ENCODE peak calls at places on chromosomes 6 and 20, in nine cellular contexts. One of them, this sample, is unnamed.
A peak's percentile ranks its signal among the peaks of the same experiment; 100 is the strongest.

GRCh38 chr20:14406495-14406894 is 69.1 kb upstream of the FLRT3 start:
- DNase-seq in activated CD4-positive, alpha-beta memory T cell treated with anti-CD3 and anti-CD28 coated beads for 36 hours: no peak
- DNase-seq in PC-3: peak; percentile 94
- DNase-seq in endothelial cell: no peak
- DNase-seq in T-helper 1 cell: no peak
- DNase-seq in kidney tubule cell: peak; percentile 93
- DNase-seq in NCI-H446 treated with DMSO at 0.1 percent for 48 hours: no peak
- DNase-seq in erythroblast: no peak
- DNase-seq in central memory CD4-positive, alpha-beta T cell: no peak
- DNase-seq in this sample: no peak

GRCh38 chr6:36028088-36028886 is 679 bp downstream of the MAPK14 start:
- DNase-seq in activated CD4-positive, alpha-beta memory T cell treated with anti-CD3 and anti-CD28 coated beads for 36 hours: peak; percentile 58
- DNase-seq in PC-3: peak; percentile 26
- DNase-seq in endothelial cell: peak; percentile 32
- DNase-seq in T-helper 1 cell: peak; percentile 52
- DNase-seq in kidney tubule cell: peak; percentile 54
- DNase-seq in NCI-H446 treated with DMSO at 0.1 percent for 48 hours: no peak
- DNase-seq in erythroblast: peak; percentile 78
- DNase-seq in central memory CD4-positive, alpha-beta T cell: no peak
- DNase-seq in this sample: peak; percentile 27

GRCh38 chr6:43708857-43709653 is 21.5 kb upstream of the MRPS18A start:
- DNase-seq in activated CD4-positive, alpha-beta memory T cell treated with anti-CD3 and anti-CD28 coated beads for 36 hours: peak; percentile 46
- DNase-seq in PC-3: no peak
- DNase-seq in endothelial cell: no peak
- DNase-seq in T-helper 1 cell: peak; percentile 20
- DNase-seq in kidney tubule cell: no peak
- DNase-seq in NCI-H446 treated with DMSO at 0.1 percent for 48 hours: no peak
- DNase-seq in erythroblast: no peak
- DNase-seq in central memory CD4-positive, alpha-beta T cell: no peak
- DNase-seq in this sample: peak; percentile 95

GRCh38 chr6:90739339-90739738 is 152.5 kb upstream of the MAP3K7 start:
- DNase-seq in activated CD4-positive, alpha-beta memory T cell treated with anti-CD3 and anti-CD28 coated beads for 36 hours: no peak
- DNase-seq in PC-3: no peak
- DNase-seq in endothelial cell: no peak
- DNase-seq in T-helper 1 cell: no peak
- DNase-seq in kidney tubule cell: no peak
- DNase-seq in NCI-H446 treated with DMSO at 0.1 percent for 48 hours: no peak
- DNase-seq in erythroblast: no peak
- DNase-seq in central memory CD4-positive, alpha-beta T cell: no peak
- DNase-seq in this sample: no peak

GRCh38 chr6:76230711-76231110 is 158.2 kb upstream of the IMPG1 start:
- DNase-seq in activated CD4-positive, alpha-beta memory T cell treated with anti-CD3 and anti-CD28 coated beads for 36 hours: no peak
- DNase-seq in PC-3: no peak
- DNase-seq in endothelial cell: no peak
- DNase-seq in T-helper 1 cell: no peak
- DNase-seq in kidney tubule cell: peak; percentile 12
- DNase-seq in NCI-H446 treated with DMSO at 0.1 percent for 48 hours: no peak
- DNase-seq in erythroblast: no peak
- DNase-seq in central memory CD4-positive, alpha-beta T cell: no peak
- DNase-seq in this sample: no peak

GRCh38 chr6:85580878-85581267 is 12.8 kb downstream of the SNX14 start:
- DNase-seq in activated CD4-positive, alpha-beta memory T cell treated with anti-CD3 and anti-CD28 coated beads for 36 hours: peak; percentile 24
- DNase-seq in PC-3: peak; percentile 66
- DNase-seq in endothelial cell: no peak
- DNase-seq in T-helper 1 cell: no peak
- DNase-seq in kidney tubule cell: peak; percentile 72
- DNase-seq in NCI-H446 treated with DMSO at 0.1 percent for 48 hours: no peak
- DNase-seq in erythroblast: peak; percentile 18
- DNase-seq in central memory CD4-positive, alpha-beta T cell: no peak
- DNase-seq in this sample: peak; percentile 68

GRCh38 chr6:35021014-35021413 is 120.1 kb downstream of the TCP11 start:
- DNase-seq in activated CD4-positive, alpha-beta memory T cell treated with anti-CD3 and anti-CD28 coated beads for 36 hours: no peak
- DNase-seq in PC-3: no peak
- DNase-seq in endothelial cell: no peak
- DNase-seq in T-helper 1 cell: no peak
- DNase-seq in kidney tubule cell: no peak
- DNase-seq in NCI-H446 treated with DMSO at 0.1 percent for 48 hours: no peak
- DNase-seq in erythroblast: no peak
- DNase-seq in central memory CD4-positive, alpha-beta T cell: no peak
- DNase-seq in this sample: no peak

GRCh38 chr6:125549202-125549884 is 200.1 kb upstream of the HEY2 start:
- DNase-seq in activated CD4-positive, alpha-beta memory T cell treated with anti-CD3 and anti-CD28 coated beads for 36 hours: no peak
- DNase-seq in PC-3: peak; percentile 32
- DNase-seq in endothelial cell: no peak
- DNase-seq in T-helper 1 cell: no peak
- DNase-seq in kidney tubule cell: no peak
- DNase-seq in NCI-H446 treated with DMSO at 0.1 percent for 48 hours: no peak
- DNase-seq in erythroblast: no peak
- DNase-seq in central memory CD4-positive, alpha-beta T cell: no peak
- DNase-seq in this sample: no peak

GRCh38 chr6:79668381-79668780 is 37.3 kb downstream of the SH3BGRL2 start:
- DNase-seq in activated CD4-positive, alpha-beta memory T cell treated with anti-CD3 and anti-CD28 coated beads for 36 hours: no peak
- DNase-seq in PC-3: no peak
- DNase-seq in endothelial cell: no peak
- DNase-seq in T-helper 1 cell: no peak
- DNase-seq in kidney tubule cell: no peak
- DNase-seq in NCI-H446 treated with DMSO at 0.1 percent for 48 hours: no peak
- DNase-seq in erythroblast: no peak
- DNase-seq in central memory CD4-positive, alpha-beta T cell: no peak
- DNase-seq in this sample: no peak

GRCh38 chr6:94668896-94669295 is 908.4 kb upstream of the MANEA start:
- DNase-seq in activated CD4-positive, alpha-beta memory T cell treated with anti-CD3 and anti-CD28 coated beads for 36 hours: no peak
- DNase-seq in PC-3: no peak
- DNase-seq in endothelial cell: no peak
- DNase-seq in T-helper 1 cell: no peak
- DNase-seq in kidney tubule cell: no peak
- DNase-seq in NCI-H446 treated with DMSO at 0.1 percent for 48 hours: no peak
- DNase-seq in erythroblast: no peak
- DNase-seq in central memory CD4-positive, alpha-beta T cell: no peak
- DNase-seq in this sample: no peak

GRCh38 chr20:47038581-47039560 is 144.2 kb downstream of the EYA2 start:
- DNase-seq in activated CD4-positive, alpha-beta memory T cell treated with anti-CD3 and anti-CD28 coated beads for 36 hours: no peak
- DNase-seq in PC-3: no peak
- DNase-seq in endothelial cell: no peak
- DNase-seq in T-helper 1 cell: no peak
- DNase-seq in kidney tubule cell: no peak
- DNase-seq in NCI-H446 treated with DMSO at 0.1 percent for 48 hours: no peak
- DNase-seq in erythroblast: no peak
- DNase-seq in central memory CD4-positive, alpha-beta T cell: no peak
- DNase-seq in this sample: peak; percentile 16

GRCh38 chr20:20085071-20085470 is 32.7 kb downstream of the CFAP61 start:
- DNase-seq in activated CD4-positive, alpha-beta memory T cell treated with anti-CD3 and anti-CD28 coated beads for 36 hours: no peak
- DNase-seq in PC-3: no peak
- DNase-seq in endothelial cell: no peak
- DNase-seq in T-helper 1 cell: no peak
- DNase-seq in kidney tubule cell: no peak
- DNase-seq in NCI-H446 treated with DMSO at 0.1 percent for 48 hours: peak; percentile 86
- DNase-seq in erythroblast: no peak
- DNase-seq in central memory CD4-positive, alpha-beta T cell: no peak
- DNase-seq in this sample: no peak

GRCh38 chr6:158762787-158763439 is 56.3 kb downstream of the EZR start:
- DNase-seq in activated CD4-positive, alpha-beta memory T cell treated with anti-CD3 and anti-CD28 coated beads for 36 hours: no peak
- DNase-seq in PC-3: no peak
- DNase-seq in endothelial cell: no peak
- DNase-seq in T-helper 1 cell: no peak
- DNase-seq in kidney tubule cell: peak; percentile 9
- DNase-seq in NCI-H446 treated with DMSO at 0.1 percent for 48 hours: no peak
- DNase-seq in erythroblast: peak; percentile 85
- DNase-seq in central memory CD4-positive, alpha-beta T cell: no peak
- DNase-seq in this sample: peak; percentile 27

GRCh38 chr6:44142835-44143234 is 15.5 kb downstream of the TMEM63B start:
- DNase-seq in activated CD4-positive, alpha-beta memory T cell treated with anti-CD3 and anti-CD28 coated beads for 36 hours: no peak
- DNase-seq in PC-3: no peak
- DNase-seq in endothelial cell: no peak
- DNase-seq in T-helper 1 cell: no peak
- DNase-seq in kidney tubule cell: no peak
- DNase-seq in NCI-H446 treated with DMSO at 0.1 percent for 48 hours: no peak
- DNase-seq in erythroblast: no peak
- DNase-seq in central memory CD4-positive, alpha-beta T cell: no peak
- DNase-seq in this sample: no peak

GRCh38 chr20:35015863-35016193 is 60.2 kb downstream of the MYH7B start:
- DNase-seq in activated CD4-positive, alpha-beta memory T cell treated with anti-CD3 and anti-CD28 coated beads for 36 hours: no peak
- DNase-seq in PC-3: no peak
- DNase-seq in endothelial cell: no peak
- DNase-seq in T-helper 1 cell: no peak
- DNase-seq in kidney tubule cell: no peak
- DNase-seq in NCI-H446 treated with DMSO at 0.1 percent for 48 hours: no peak
- DNase-seq in erythroblast: no peak
- DNase-seq in central memory CD4-positive, alpha-beta T cell: no peak
- DNase-seq in this sample: no peak

GRCh38 chr6:105941616-105942412 is 144.3 kb upstream of the PRDM1 start:
- DNase-seq in activated CD4-positive, alpha-beta memory T cell treated with anti-CD3 and anti-CD28 coated beads for 36 hours: no peak
- DNase-seq in PC-3: no peak
- DNase-seq in endothelial cell: no peak
- DNase-seq in T-helper 1 cell: no peak
- DNase-seq in kidney tubule cell: no peak
- DNase-seq in NCI-H446 treated with DMSO at 0.1 percent for 48 hours: no peak
- DNase-seq in erythroblast: no peak
- DNase-seq in central memory CD4-positive, alpha-beta T cell: no peak
- DNase-seq in this sample: no peak

GRCh38 chr6:121726596-121726995 is 291.1 kb downstream of the GJA1 start:
- DNase-seq in activated CD4-positive, alpha-beta memory T cell treated with anti-CD3 and anti-CD28 coated beads for 36 hours: no peak
- DNase-seq in PC-3: no peak
- DNase-seq in endothelial cell: no peak
- DNase-seq in T-helper 1 cell: no peak
- DNase-seq in kidney tubule cell: no peak
- DNase-seq in NCI-H446 treated with DMSO at 0.1 percent for 48 hours: no peak
- DNase-seq in erythroblast: no peak
- DNase-seq in central memory CD4-positive, alpha-beta T cell: no peak
- DNase-seq in this sample: no peak

GRCh38 chr20:56710577-56711465 is 81.7 kb downstream of the TFAP2C start:
- DNase-seq in activated CD4-positive, alpha-beta memory T cell treated with anti-CD3 and anti-CD28 coated beads for 36 hours: no peak
- DNase-seq in PC-3: peak; percentile 97
- DNase-seq in endothelial cell: no peak
- DNase-seq in T-helper 1 cell: no peak
- DNase-seq in kidney tubule cell: peak; percentile 29
- DNase-seq in NCI-H446 treated with DMSO at 0.1 percent for 48 hours: no peak
- DNase-seq in erythroblast: no peak
- DNase-seq in central memory CD4-positive, alpha-beta T cell: no peak
- DNase-seq in this sample: no peak

GRCh38 chr6:150902142-150902800 is 36.8 kb downstream of the MTHFD1L start:
- DNase-seq in activated CD4-positive, alpha-beta memory T cell treated with anti-CD3 and anti-CD28 coated beads for 36 hours: no peak
- DNase-seq in PC-3: no peak
- DNase-seq in endothelial cell: no peak
- DNase-seq in T-helper 1 cell: no peak
- DNase-seq in kidney tubule cell: no peak
- DNase-seq in NCI-H446 treated with DMSO at 0.1 percent for 48 hours: no peak
- DNase-seq in erythroblast: no peak
- DNase-seq in central memory CD4-positive, alpha-beta T cell: no peak
- DNase-seq in this sample: peak; percentile 17

GRCh38 chr20:31747640-31748039 is 8.6 kb downstream of the TPX2 start:
- DNase-seq in activated CD4-positive, alpha-beta memory T cell treated with anti-CD3 and anti-CD28 coated beads for 36 hours: no peak
- DNase-seq in PC-3: no peak
- DNase-seq in endothelial cell: no peak
- DNase-seq in T-helper 1 cell: no peak
- DNase-seq in kidney tubule cell: no peak
- DNase-seq in NCI-H446 treated with DMSO at 0.1 percent for 48 hours: no peak
- DNase-seq in erythroblast: no peak
- DNase-seq in central memory CD4-positive, alpha-beta T cell: no peak
- DNase-seq in this sample: peak; percentile 72

GRCh38 chr6:56652994-56653393 is 10.3 kb upstream of the DST start:
- DNase-seq in activated CD4-positive, alpha-beta memory T cell treated with anti-CD3 and anti-CD28 coated beads for 36 hours: no peak
- DNase-seq in PC-3: peak; percentile 90
- DNase-seq in endothelial cell: no peak
- DNase-seq in T-helper 1 cell: no peak
- DNase-seq in kidney tubule cell: peak; percentile 70
- DNase-seq in NCI-H446 treated with DMSO at 0.1 percent for 48 hours: peak; percentile 52
- DNase-seq in erythroblast: no peak
- DNase-seq in central memory CD4-positive, alpha-beta T cell: no peak
- DNase-seq in this sample: no peak

GRCh38 chr6:77715588-77715987 is 62.7 kb downstream of the MEI4 start:
- DNase-seq in activated CD4-positive, alpha-beta memory T cell treated with anti-CD3 and anti-CD28 coated beads for 36 hours: no peak
- DNase-seq in PC-3: no peak
- DNase-seq in endothelial cell: no peak
- DNase-seq in T-helper 1 cell: no peak
- DNase-seq in kidney tubule cell: no peak
- DNase-seq in NCI-H446 treated with DMSO at 0.1 percent for 48 hours: no peak
- DNase-seq in erythroblast: no peak
- DNase-seq in central memory CD4-positive, alpha-beta T cell: no peak
- DNase-seq in this sample: no peak

GRCh38 chr20:48025661-48026060 is 240.4 kb upstream of the SULF2 start:
- DNase-seq in activated CD4-positive, alpha-beta memory T cell treated with anti-CD3 and anti-CD28 coated beads for 36 hours: no peak
- DNase-seq in PC-3: peak; percentile 63
- DNase-seq in endothelial cell: no peak
- DNase-seq in T-helper 1 cell: no peak
- DNase-seq in kidney tubule cell: peak; percentile 37
- DNase-seq in NCI-H446 treated with DMSO at 0.1 percent for 48 hours: no peak
- DNase-seq in erythroblast: no peak
- DNase-seq in central memory CD4-positive, alpha-beta T cell: no peak
- DNase-seq in this sample: peak; percentile 67

GRCh38 chr20:50100552-50100951 is 12.4 kb downstream of the UBE2V1 start:
- DNase-seq in activated CD4-positive, alpha-beta memory T cell treated with anti-CD3 and anti-CD28 coated beads for 36 hours: no peak
- DNase-seq in PC-3: no peak
- DNase-seq in endothelial cell: no peak
- DNase-seq in T-helper 1 cell: no peak
- DNase-seq in kidney tubule cell: no peak
- DNase-seq in NCI-H446 treated with DMSO at 0.1 percent for 48 hours: no peak
- DNase-seq in erythroblast: no peak
- DNase-seq in central memory CD4-positive, alpha-beta T cell: no peak
- DNase-seq in this sample: no peak

GRCh38 chr6:1611322-1611571 is 1.5 kb downstream of the FOXC1 start:
- DNase-seq in activated CD4-positive, alpha-beta memory T cell treated with anti-CD3 and anti-CD28 coated beads for 36 hours: no peak
- DNase-seq in PC-3: peak; percentile 48
- DNase-seq in endothelial cell: no peak
- DNase-seq in T-helper 1 cell: no peak
- DNase-seq in kidney tubule cell: peak; percentile 57
- DNase-seq in NCI-H446 treated with DMSO at 0.1 percent for 48 hours: no peak
- DNase-seq in erythroblast: peak; percentile 33
- DNase-seq in central memory CD4-positive, alpha-beta T cell: no peak
- DNase-seq in this sample: peak; percentile 51

GRCh38 chr6:159844737-159845645 is 44.9 kb downstream of the PNLDC1 start:
- DNase-seq in activated CD4-positive, alpha-beta memory T cell treated with anti-CD3 and anti-CD28 coated beads for 36 hours: no peak
- DNase-seq in PC-3: no peak
- DNase-seq in endothelial cell: no peak
- DNase-seq in T-helper 1 cell: no peak
- DNase-seq in kidney tubule cell: no peak
- DNase-seq in NCI-H446 treated with DMSO at 0.1 percent for 48 hours: no peak
- DNase-seq in erythroblast: no peak
- DNase-seq in central memory CD4-positive, alpha-beta T cell: no peak
- DNase-seq in this sample: peak; percentile 28

GRCh38 chr6:101779051-101779844 is 385.7 kb downstream of the GRIK2 start:
- DNase-seq in activated CD4-positive, alpha-beta memory T cell treated with anti-CD3 and anti-CD28 coated beads for 36 hours: no peak
- DNase-seq in PC-3: peak; percentile 13
- DNase-seq in endothelial cell: no peak
- DNase-seq in T-helper 1 cell: no peak
- DNase-seq in kidney tubule cell: peak; percentile 53
- DNase-seq in NCI-H446 treated with DMSO at 0.1 percent for 48 hours: no peak
- DNase-seq in erythroblast: no peak
- DNase-seq in central memory CD4-positive, alpha-beta T cell: no peak
- DNase-seq in this sample: peak; percentile 24

GRCh38 chr6:490251-491037 is 98.9 kb downstream of the IRF4 start:
- DNase-seq in activated CD4-positive, alpha-beta memory T cell treated with anti-CD3 and anti-CD28 coated beads for 36 hours: peak; percentile 76
- DNase-seq in PC-3: no peak
- DNase-seq in endothelial cell: no peak
- DNase-seq in T-helper 1 cell: peak; percentile 60
- DNase-seq in kidney tubule cell: no peak
- DNase-seq in NCI-H446 treated with DMSO at 0.1 percent for 48 hours: no peak
- DNase-seq in erythroblast: peak; percentile 28
- DNase-seq in central memory CD4-positive, alpha-beta T cell: no peak
- DNase-seq in this sample: no peak

GRCh38 chr6:20564269-20564668 is 30.0 kb downstream of the CDKAL1 start:
- DNase-seq in activated CD4-positive, alpha-beta memory T cell treated with anti-CD3 and anti-CD28 coated beads for 36 hours: no peak
- DNase-seq in PC-3: peak; percentile 67
- DNase-seq in endothelial cell: no peak
- DNase-seq in T-helper 1 cell: peak; percentile 16
- DNase-seq in kidney tubule cell: peak; percentile 43
- DNase-seq in NCI-H446 treated with DMSO at 0.1 percent for 48 hours: no peak
- DNase-seq in erythroblast: peak; percentile 12
- DNase-seq in central memory CD4-positive, alpha-beta T cell: no peak
- DNase-seq in this sample: peak; percentile 7

GRCh38 chr20:61758556-61759200 is 307.0 kb downstream of the TAF4 start:
- DNase-seq in activated CD4-positive, alpha-beta memory T cell treated with anti-CD3 and anti-CD28 coated beads for 36 hours: no peak
- DNase-seq in PC-3: no peak
- DNase-seq in endothelial cell: no peak
- DNase-seq in T-helper 1 cell: no peak
- DNase-seq in kidney tubule cell: no peak
- DNase-seq in NCI-H446 treated with DMSO at 0.1 percent for 48 hours: no peak
- DNase-seq in erythroblast: no peak
- DNase-seq in central memory CD4-positive, alpha-beta T cell: no peak
- DNase-seq in this sample: no peak

GRCh38 chr6:6003334-6004146 is 3.2 kb downstream of the NRN1 start:
- DNase-seq in activated CD4-positive, alpha-beta memory T cell treated with anti-CD3 and anti-CD28 coated beads for 36 hours: peak; percentile 45
- DNase-seq in PC-3: no peak
- DNase-seq in endothelial cell: peak; percentile 53
- DNase-seq in T-helper 1 cell: peak; percentile 54
- DNase-seq in kidney tubule cell: no peak
- DNase-seq in NCI-H446 treated with DMSO at 0.1 percent for 48 hours: no peak
- DNase-seq in erythroblast: no peak
- DNase-seq in central memory CD4-positive, alpha-beta T cell: peak; percentile 35
- DNase-seq in this sample: peak; percentile 56

This sample was measured in cardiac muscle cell.